ENCODE peak calls at places on chromosomes 7 and 10, in four cellular contexts. One of them, this sample, is unnamed.

GRCh38 chr10:133003195-133003594 is 60.8 kb upstream of the CFAP46 start:
- DNase-seq in Panc1: no peak
- DNase-seq in CD4-positive, CD25-positive, alpha-beta regulatory T cell: no peak
- DNase-seq in GM23338: no peak
- DNase-seq in this sample: no peak

GRCh38 chr7:135745702-135746312 is 2.8 kb downstream of the FAM180A start:
- DNase-seq in CD4-positive, CD25-positive, alpha-beta regulatory T cell: no peak
- DNase-seq in GM23338: no peak
- DNase-seq in Panc1: peak
- DNase-seq in this sample: peak

GRCh38 chr10:93445097-93445960 is 36.8 kb downstream of the MYOF start:
- DNase-seq in CD4-positive, CD25-positive, alpha-beta regulatory T cell: no peak
- DNase-seq in GM23338: peak
- DNase-seq in Panc1: no peak
- DNase-seq in this sample: peak

GRCh38 chr10:34386911-34387310 is 428.2 kb downstream of the PARD3 start:
- DNase-seq in CD4-positive, CD25-positive, alpha-beta regulatory T cell: no peak
- DNase-seq in Panc1: no peak
- DNase-seq in GM23338: no peak
- DNase-seq in this sample: no peak

GRCh38 chr10:33735463-33735862 is 401.0 kb upstream of the NRP1 start:
- DNase-seq in GM23338: no peak
- DNase-seq in Panc1: no peak
- DNase-seq in CD4-positive, CD25-positive, alpha-beta regulatory T cell: no peak
- DNase-seq in this sample: peak

GRCh38 chr7:117623606-117624005 is 143.8 kb downstream of the CFTR start:
- DNase-seq in CD4-positive, CD25-positive, alpha-beta regulatory T cell: no peak
- DNase-seq in Panc1: no peak
- DNase-seq in GM23338: no peak
- DNase-seq in this sample: no peak

GRCh38 chr7:17939670-17940301 is 508 bp downstream of the SNX13 start:
- DNase-seq in GM23338: peak
- DNase-seq in CD4-positive, CD25-positive, alpha-beta regulatory T cell: peak
- DNase-seq in Panc1: peak
- DNase-seq in this sample: no peak

GRCh38 chr7:117092801-117093200 is 139.5 kb downstream of the ST7 start:
- DNase-seq in GM23338: no peak
- DNase-seq in Panc1: no peak
- DNase-seq in CD4-positive, CD25-positive, alpha-beta regulatory T cell: no peak
- DNase-seq in this sample: no peak

GRCh38 chr7:148712610-148713330 is 14.1 kb downstream of the CUL1 start:
- DNase-seq in CD4-positive, CD25-positive, alpha-beta regulatory T cell: no peak
- DNase-seq in GM23338: no peak
- DNase-seq in Panc1: no peak
- DNase-seq in this sample: no peak

GRCh38 chr7:50921114-50921513 is 138.4 kb upstream of the GRB10 start:
- DNase-seq in Panc1: no peak
- DNase-seq in CD4-positive, CD25-positive, alpha-beta regulatory T cell: no peak
- DNase-seq in GM23338: no peak
- DNase-seq in this sample: no peak
- H3K27ac ChIP-seq in Panc1: no peak
- H3K27ac ChIP-seq in CD4-positive, CD25-positive, alpha-beta regulatory T cell: no peak
- H3K27ac ChIP-seq in GM23338: no peak
- H3K27ac ChIP-seq in this sample: no peak

GRCh38 chr7:154338709-154339108 is 286.5 kb downstream of the DPP6 start:
- DNase-seq in Panc1: no peak
- DNase-seq in GM23338: no peak
- DNase-seq in CD4-positive, CD25-positive, alpha-beta regulatory T cell: no peak
- DNase-seq in this sample: no peak
- H3K27ac ChIP-seq in Panc1: no peak
- H3K27ac ChIP-seq in GM23338: no peak
- H3K27ac ChIP-seq in CD4-positive, CD25-positive, alpha-beta regulatory T cell: no peak
- H3K27ac ChIP-seq in this sample: no peak

GRCh38 chr10:119302172-119302571 is 94.8 kb downstream of the GRK5 start:
- DNase-seq in Panc1: no peak
- DNase-seq in CD4-positive, CD25-positive, alpha-beta regulatory T cell: peak
- DNase-seq in GM23338: no peak
- DNase-seq in this sample: no peak
- H3K27ac ChIP-seq in Panc1: peak
- H3K27ac ChIP-seq in CD4-positive, CD25-positive, alpha-beta regulatory T cell: peak
- H3K27ac ChIP-seq in GM23338: no peak
- H3K27ac ChIP-seq in this sample: no peak

GRCh38 chr7:99127636-99128035 is 16.3 kb downstream of the SMURF1 start:
- DNase-seq in Panc1: no peak
- DNase-seq in CD4-positive, CD25-positive, alpha-beta regulatory T cell: no peak
- DNase-seq in GM23338: no peak
- DNase-seq in this sample: no peak
- H3K27ac ChIP-seq in Panc1: peak
- H3K27ac ChIP-seq in CD4-positive, CD25-positive, alpha-beta regulatory T cell: no peak
- H3K27ac ChIP-seq in GM23338: no peak
- H3K27ac ChIP-seq in this sample: peak

GRCh38 chr7:26993816-26994810 is 101.7 kb downstream of the HOXA1 start:
- DNase-seq in CD4-positive, CD25-positive, alpha-beta regulatory T cell: no peak
- DNase-seq in GM23338: no peak
- DNase-seq in Panc1: no peak
- DNase-seq in this sample: no peak
- H3K27ac ChIP-seq in CD4-positive, CD25-positive, alpha-beta regulatory T cell: no peak
- H3K27ac ChIP-seq in GM23338: no peak
- H3K27ac ChIP-seq in Panc1: no peak
- H3K27ac ChIP-seq in this sample: peak

GRCh38 chr7:28613262-28613661 is 200.9 kb downstream of the CREB5 start:
- DNase-seq in Panc1: no peak
- DNase-seq in CD4-positive, CD25-positive, alpha-beta regulatory T cell: no peak
- DNase-seq in GM23338: no peak
- DNase-seq in this sample: no peak
- H3K27ac ChIP-seq in Panc1: no peak
- H3K27ac ChIP-seq in CD4-positive, CD25-positive, alpha-beta regulatory T cell: no peak
- H3K27ac ChIP-seq in GM23338: no peak
- H3K27ac ChIP-seq in this sample: no peak

DNA sequence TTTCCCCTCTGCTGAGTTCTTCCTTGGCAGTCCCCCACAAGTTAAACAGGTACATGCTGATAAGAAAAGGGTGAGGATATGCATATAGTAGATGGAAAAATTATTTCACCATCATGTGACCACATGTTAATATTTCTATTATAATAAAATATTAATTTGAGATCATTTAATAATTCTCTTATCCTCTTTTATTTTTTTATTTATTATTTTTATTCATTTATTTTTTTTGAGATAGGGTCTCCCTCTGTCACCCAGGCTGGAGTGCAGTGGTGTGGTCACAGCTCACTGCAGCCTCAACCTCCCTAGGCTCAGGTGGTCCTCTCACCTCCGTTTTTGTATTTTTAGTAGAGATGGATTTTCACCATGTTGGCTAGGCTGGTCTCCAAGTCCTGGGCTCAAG is 11.6 kb upstream of the GLI3 start:
- DNase-seq in CD4-positive, CD25-positive, alpha-beta regulatory T cell: no peak
- DNase-seq in Panc1: no peak
- DNase-seq in GM23338: no peak
- DNase-seq in this sample: no peak
- H3K27ac ChIP-seq in CD4-positive, CD25-positive, alpha-beta regulatory T cell: no peak
- H3K27ac ChIP-seq in Panc1: no peak
- H3K27ac ChIP-seq in GM23338: no peak
- H3K27ac ChIP-seq in this sample: no peak

DNA sequence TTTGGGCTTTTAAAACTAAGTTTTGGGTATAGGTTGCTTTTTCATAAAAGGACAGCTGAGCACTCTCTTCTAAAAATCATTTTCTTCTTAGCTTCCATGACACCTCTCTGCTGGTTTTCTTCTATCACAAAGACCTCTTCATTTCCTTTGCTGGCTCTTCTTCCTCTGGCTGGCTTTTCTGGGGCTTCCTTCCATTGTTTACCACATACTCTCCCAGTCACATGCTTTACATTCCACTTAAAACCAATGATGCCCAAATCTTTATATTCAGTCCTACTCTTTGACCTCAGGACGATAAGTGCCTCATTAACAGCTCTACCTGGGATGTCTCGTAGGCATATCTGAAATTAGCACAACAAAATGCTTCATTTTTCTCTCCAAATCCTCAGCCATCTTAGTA is 26.8 kb downstream of the FAM133B start:
- DNase-seq in CD4-positive, CD25-positive, alpha-beta regulatory T cell: no peak
- DNase-seq in GM23338: peak
- DNase-seq in Panc1: no peak
- DNase-seq in this sample: no peak
- H3K27ac ChIP-seq in CD4-positive, CD25-positive, alpha-beta regulatory T cell: no peak
- H3K27ac ChIP-seq in GM23338: peak
- H3K27ac ChIP-seq in Panc1: no peak
- H3K27ac ChIP-seq in this sample: no peak

This sample was measured in epithelial cell of prostate.